ENCODE peak calls at places on chromosomes 13 and 19, in four cellular contexts. B, X, W and Q are unnamed samples. For H3K4me1, the result is how much of the 10 kb centered on the place peaks cover.

GRCh38 chr19:5002143-5002542 is 33.2 kb downstream of the KDM4B start:
- DNase-seq in W (no peak), B (no peak), X (peak), Q (no peak)

GRCh38 chr13:83503424-83503823 is 378.9 kb downstream of the SLITRK1 start:
- DNase-seq in W (no peak), X (peak), B (no peak), Q (no peak)

GRCh38 chr19:3479177-3479818 is 1.0 kb downstream of the SMIM24 start:
- DNase-seq in W (peak), B (peak), X (no peak), Q (peak)

GRCh38 chr19:34082289-34083077 is 89.8 kb upstream of the LSM14A start:
- DNase-seq in W (peak), X (no peak), B (peak), Q (no peak)

GRCh38 chr19:43752287-43752875 is 2.4 kb downstream of the SMG9 start:
- DNase-seq in X (no peak), B (no peak), W (no peak), Q (no peak)

GRCh38 chr19:13260883-13261653 is 110.9 kb downstream of the IER2 start:
- DNase-seq in B (peak), X (peak), W (peak), Q (no peak)

GRCh38 chr13:41942462-41943094 is 18.3 kb downstream of the VWA8 start:
- DNase-seq in B (peak), W (peak), X (peak), Q (peak)

GRCh38 chr19:56866563-56866962 is 26.0 kb upstream of the PEG3 start:
- DNase-seq in W (peak), B (no peak), X (no peak), Q (no peak)

GRCh38 chr13:44305845-44306244 is 67.8 kb upstream of the SERP2 start:
- DNase-seq in B (no peak), X (peak), W (peak), Q (no peak)

GRCh38 chr13:111937763-111938375 is 129.1 kb upstream of the SOX1 start:
- DNase-seq in X (peak), W (no peak), B (no peak), Q (no peak)

GRCh38 chr13:114027046-114027760 is 53.3 kb upstream of the C13orf46 start:
- DNase-seq in X (no peak), W (no peak), B (no peak), Q (no peak)

GRCh38 chr19:13016628-13017305 is 21.5 kb downstream of the NFIX start:
- DNase-seq in W (peak), X (peak), B (no peak), Q (no peak)

GRCh38 chr13:99124695-99125334 is 75.8 kb upstream of the UBAC2 start:
- DNase-seq in W (no peak), X (peak), B (no peak), Q (no peak)

GRCh38 chr19:9159891-9160290 is 18.9 kb upstream of the OR7D2 start:
- DNase-seq in X (no peak), W (no peak), B (no peak), Q (no peak)

GRCh38 chr19:52941941-52942370 is 18.7 kb upstream of the ZNF888 start:
- DNase-seq in B (peak), X (peak), W (peak), Q (no peak)

GRCh38 chr19:12163841-12164240 is 945 bp downstream of the ZNF136 start:
- DNase-seq in W (no peak), X (peak), B (peak), Q (no peak)

GRCh38 chr13:30618186-30618937 is 642 bp downstream of the USPL1 start:
- DNase-seq in B (peak), W (no peak), X (peak), Q (no peak)

GRCh38 chr13:78604782-78605611 is 1.6 kb upstream of the POU4F1 start:
- DNase-seq in B (no peak), X (peak), W (peak), Q (peak)

GRCh38 chr19:33736158-33736557 is 60.5 kb upstream of the KCTD15 start:
- DNase-seq in B (no peak), X (no peak), W (no peak), Q (peak)

GRCh38 chr19:53103141-53103902 is at the start of gene ZNF160:
- DNase-seq in X (peak), W (peak), B (peak), Q (peak)

GRCh38 chr19:47381653-47382279 is 32.7 kb downstream of the DHX34 start:
- DNase-seq in B (no peak), X (no peak), W (no peak), Q (no peak)

GRCh38 chr13:107743983-107744382 is 471.4 kb downstream of the LIG4 start:
- DNase-seq in W (peak), X (no peak), B (peak), Q (no peak)

GRCh38 chr13:29911781-29912478 is 61.5 kb upstream of the UBL3 start:
- DNase-seq in W (no peak), X (no peak), B (no peak), Q (no peak)

GRCh38 chr13:23440821-23441608 is 7.5 kb upstream of the SACS start:
- DNase-seq in W (no peak), B (no peak), X (no peak), Q (no peak)

GRCh38 chr19:41563847-41564514 is 12.0 kb upstream of the CEACAM21 start:
- DNase-seq in W (peak), B (no peak), X (peak), Q (no peak)

GRCh38 chr19:29528350-29528945 is 2.7 kb downstream of the VSTM2B start:
- DNase-seq in B (peak), X (peak), W (peak), Q (peak)

GRCh38 chr13:24052547-24052981 is 108.0 kb upstream of the SPATA13 start:
- DNase-seq in X (no peak), W (no peak), B (no peak), Q (no peak)

DNA sequence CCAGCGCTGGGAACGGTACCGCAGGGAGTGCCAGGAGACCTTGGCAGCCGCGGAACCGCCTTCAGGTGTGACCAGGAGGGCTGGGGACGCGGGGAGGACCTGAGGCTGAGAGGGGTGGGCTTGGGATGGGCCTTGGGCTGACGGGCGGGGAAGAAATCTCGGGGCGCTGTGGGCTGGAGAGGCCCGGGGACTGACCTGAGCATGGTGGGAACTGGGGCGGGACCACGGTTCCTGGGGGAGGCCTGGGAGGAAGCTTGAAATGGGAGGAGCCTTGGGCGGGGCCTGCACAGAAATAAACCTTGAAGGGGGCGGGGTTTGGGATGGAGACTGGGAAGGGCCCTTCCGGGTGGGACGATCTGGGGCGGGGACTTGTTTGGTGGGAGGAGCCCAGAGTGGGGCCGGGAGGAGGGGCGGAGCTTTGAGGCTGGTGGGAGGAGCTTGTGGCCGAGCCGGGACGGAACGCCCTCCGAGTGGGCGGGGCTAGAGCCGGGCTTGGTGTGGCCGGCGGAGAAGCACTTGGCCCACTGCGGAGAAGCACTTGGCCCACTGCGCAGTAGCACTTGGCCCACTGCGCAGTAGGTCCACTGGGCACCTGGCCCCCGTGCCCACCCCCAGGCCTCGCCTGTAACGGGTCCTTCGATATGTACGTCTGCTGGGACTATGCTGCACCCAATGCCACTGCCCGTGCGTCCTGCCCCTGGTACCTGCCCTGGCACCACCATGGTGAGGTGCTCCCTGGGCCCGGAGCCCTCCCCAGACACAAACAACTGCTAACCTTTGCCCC is 2.8 kb downstream of the GIPR start:
- DNase-seq in X (peak), W (peak), B (peak), Q (peak)
- H3K4me3 ChIP-seq in X (peak), W (peak), B (no peak), Q (no peak)

DNA sequence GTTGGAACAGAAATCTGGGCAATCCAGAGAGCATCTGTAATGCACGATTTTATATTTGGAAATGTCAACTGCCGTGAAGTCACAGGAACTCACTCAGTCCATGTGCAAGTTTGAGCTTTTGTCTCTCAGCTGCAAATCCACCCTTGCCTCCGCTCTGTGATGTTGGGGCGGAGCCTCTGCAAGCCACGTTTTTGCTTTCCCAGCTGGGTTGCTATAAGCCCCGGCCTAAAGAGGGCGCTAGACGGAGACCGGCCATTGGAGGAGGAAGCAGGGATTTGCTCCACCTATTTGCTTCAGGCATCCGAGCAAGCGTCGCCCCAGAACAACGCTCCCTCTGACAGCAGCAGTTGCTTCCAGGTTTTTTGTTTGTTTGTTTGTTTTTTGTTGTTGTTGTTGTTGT is 56.2 kb downstream of the TRPM4 start:
- DNase-seq in X (no peak), B (no peak), W (peak), Q (no peak)
- H3K4me1 ChIP-seq in X (under half), B (under half), W (under half), Q (under half)

GRCh38 chr19:510606-511100 is 3.4 kb downstream of the TPGS1 start:
- DNase-seq in B (peak), W (peak), X (peak), Q (peak)
- H3K4me3 ChIP-seq in B (no peak), W (no peak), X (no peak), Q (no peak)

GRCh38 chr19:1845642-1846041 is 2.6 kb downstream of the REXO1 start:
- DNase-seq in X (no peak), W (no peak), B (no peak), Q (no peak)
- H3K4me1 ChIP-seq in X (under half), W (under half), B (under half), Q (under half)

DNA sequence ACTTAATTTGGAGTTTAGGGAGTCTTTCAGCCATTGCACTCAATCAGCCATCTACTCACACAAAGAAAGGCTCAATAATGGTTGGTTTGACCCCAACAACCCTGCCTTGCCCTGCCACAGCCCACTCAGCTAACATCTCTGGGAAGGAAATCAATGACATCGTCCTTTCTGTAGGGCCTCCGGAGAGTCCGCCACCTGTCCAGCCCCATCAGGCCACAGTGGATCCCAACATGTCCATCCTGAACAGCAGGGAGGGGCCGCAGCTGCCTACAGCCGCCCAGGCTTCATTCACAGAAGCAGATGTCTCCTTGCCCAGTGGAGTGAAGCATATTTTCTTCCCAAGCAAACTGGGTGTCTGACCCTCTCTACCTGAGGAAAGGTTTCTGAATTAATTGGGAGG is 4.2 kb upstream of the CDX2 start:
- DNase-seq in B (no peak), X (no peak), W (no peak), Q (no peak)
- H3K4me3 ChIP-seq in B (no peak), X (no peak), W (no peak), Q (no peak)

GRCh38 chr13:95684463-95684862 is 7.5 kb downstream of the DNAJC3 start:
- DNase-seq in W (peak), X (no peak), B (no peak), Q (no peak)
- H3K4me1 ChIP-seq in W (under half), X (under half), B (under half), Q (under half)

GRCh38 chr19:18433735-18434398 is 4.1 kb downstream of the ISYNA1 start:
- DNase-seq in W (peak), B (no peak), X (no peak), Q (peak)
- H3K4me3 ChIP-seq in W (no peak), B (peak), X (no peak), Q (peak)